ENCODE peak calls at places on chromosome 14, in six cellular contexts. J is fibroblast of mammary gland; B is CD8-positive, alpha-beta T cell; G is left ventricle myocardium inferior; D is osteocyte; I is AG04450. Q is an unnamed sample.

GRCh38 chr14:69999246-69999645 is 120.0 kb downstream of the SMOC1 start:
- DNase-seq in G (no peak), B (no peak), D (no peak), J (peak; percentile 76), I (peak; percentile 97), Q (no peak)

GRCh38 chr14:104249092-104249491 is 110.7 kb downstream of the KIF26A start:
- DNase-seq in I (no peak), B (peak; percentile 6), J (no peak), D (peak; percentile 82), G (no peak), Q (peak; percentile 60)

GRCh38 chr14:100901391-100902183 is 1.9 kb downstream of the RTL1 start:
- DNase-seq in I (no peak), D (no peak), J (no peak), B (no peak), G (no peak), Q (peak; percentile 62)

GRCh38 chr14:26199096-26199495 is 398.7 kb downstream of the NOVA1 start:
- DNase-seq in G (no peak), I (no peak), J (no peak), B (no peak), D (no peak), Q (no peak)

GRCh38 chr14:55430024-55430690 is 10.3 kb downstream of the TBPL2 start:
- DNase-seq in D (no peak), G (no peak), I (peak; percentile 67), J (peak; percentile 87), B (peak; percentile 45), Q (no peak)

GRCh38 chr14:26820101-26820500 is 222.3 kb upstream of the NOVA1 start:
- DNase-seq in G (no peak), J (peak; percentile 92), B (no peak), D (no peak), I (no peak), Q (no peak)

GRCh38 chr14:54815016-54815415 is 87.6 kb downstream of the GCH1 start:
- DNase-seq in J (peak; percentile 80), G (no peak), B (no peak), D (peak; percentile 40), I (no peak), Q (no peak)

GRCh38 chr14:64640839-64641238 is 63.4 kb upstream of the PLEKHG3 start:
- DNase-seq in I (no peak), D (no peak), G (no peak), J (no peak), B (no peak), Q (no peak)

GRCh38 chr14:35362441-35362840 is 42.1 kb downstream of the NFKBIA start:
- DNase-seq in D (no peak), I (no peak), B (no peak), G (no peak), J (no peak), Q (no peak)

GRCh38 chr14:104542871-104543830 is 36.4 kb upstream of the C14orf180 start:
- DNase-seq in I (no peak), B (no peak), J (no peak), G (no peak), D (no peak), Q (peak; percentile 51)

GRCh38 chr14:69318901-69319475 is 59.0 kb downstream of the GALNT16 start:
- DNase-seq in G (no peak), D (no peak), I (no peak), J (no peak), B (no peak), Q (peak; percentile 36)

GRCh38 chr14:21300892-21301291 is 21.0 kb downstream of the RPGRIP1 start:
- DNase-seq in J (no peak), I (no peak), B (peak; percentile 15), G (peak; percentile 24), D (no peak), Q (no peak)

GRCh38 chr14:81268016-81268416 is 47.3 kb upstream of the GTF2A1 start:
- DNase-seq in G (no peak), J (peak; percentile 5), I (no peak), D (no peak), B (no peak), Q (no peak)

GRCh38 chr14:100902792-100903191 is 730 bp downstream of the RTL1 start:
- DNase-seq in J (no peak), G (no peak), D (no peak), B (no peak), I (no peak), Q (no peak)

GRCh38 chr14:99136047-99136400 is 136.0 kb downstream of the BCL11B start:
- DNase-seq in I (no peak), B (no peak), J (no peak), D (peak; percentile 80), G (no peak), Q (peak; percentile 60)

GRCh38 chr14:74301594-74302159 is 1.1 kb downstream of the ABCD4 start:
- DNase-seq in B (no peak), J (no peak), I (no peak), D (no peak), G (no peak), Q (no peak)

GRCh38 chr14:36450550-36450949 is 69.5 kb downstream of the NKX2-1 start:
- DNase-seq in I (no peak), D (no peak), G (no peak), J (peak; percentile 0), B (no peak), Q (no peak)

GRCh38 chr14:50985816-50986396 is 41.6 kb upstream of the PYGL start:
- DNase-seq in G (no peak), J (no peak), B (no peak), D (no peak), I (no peak), Q (no peak)

GRCh38 chr14:103232338-103232808 is 101.7 kb upstream of the EIF5 start:
- DNase-seq in G (no peak), J (no peak), B (no peak), D (no peak), I (no peak), Q (no peak)

GRCh38 chr14:37698840-37699777 is 103.7 kb downstream of the TTC6 start:
- DNase-seq in J (no peak), I (no peak), B (no peak), G (no peak), D (no peak), Q (no peak)

GRCh38 chr14:51023964-51024363 is 70.9 kb downstream of the TRIM9 start:
- DNase-seq in G (no peak), D (no peak), J (no peak), I (no peak), B (no peak), Q (no peak)

GRCh38 chr14:67510121-67510520 is 21.6 kb upstream of the TMEM229B start:
- DNase-seq in B (no peak), J (peak; percentile 59), D (no peak), G (no peak), I (no peak), Q (no peak)

GRCh38 chr14:103700753-103701490 is 14.3 kb downstream of the XRCC3 start:
- DNase-seq in B (no peak), J (no peak), I (no peak), G (peak; percentile 33), D (no peak), Q (no peak)

GRCh38 chr14:73269729-73270651 is 32.7 kb downstream of the PAPLN start:
- DNase-seq in D (no peak), B (no peak), J (peak; percentile 36), G (peak; percentile 64), I (no peak), Q (no peak)

DNA sequence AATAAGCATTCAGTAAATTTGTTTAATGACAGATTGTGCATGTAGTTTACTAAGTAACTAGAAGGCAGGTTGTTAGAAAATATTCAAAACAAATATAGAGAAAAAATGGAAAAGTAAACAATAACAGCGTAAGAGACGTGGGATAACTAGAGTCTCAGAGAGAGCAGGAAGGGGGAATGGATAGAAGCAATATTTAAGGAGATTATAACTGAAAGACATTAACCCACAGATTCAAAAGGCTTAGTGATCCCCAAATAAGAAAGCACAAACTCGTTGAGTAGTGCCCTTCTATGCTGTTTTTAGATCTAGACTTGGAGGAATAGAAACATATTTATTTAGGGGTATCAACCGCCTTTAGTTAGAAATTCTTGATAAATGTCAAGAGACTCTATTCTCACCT is 169.7 kb upstream of the RGS6 start:
- DNase-seq in G (no peak), B (no peak), I (no peak), D (no peak), J (no peak), Q (no peak)
- TF ChIP-seq CTCF in G (no peak), B (no peak), I (no peak), D (no peak), J (no peak), Q (no peak)

DNA sequence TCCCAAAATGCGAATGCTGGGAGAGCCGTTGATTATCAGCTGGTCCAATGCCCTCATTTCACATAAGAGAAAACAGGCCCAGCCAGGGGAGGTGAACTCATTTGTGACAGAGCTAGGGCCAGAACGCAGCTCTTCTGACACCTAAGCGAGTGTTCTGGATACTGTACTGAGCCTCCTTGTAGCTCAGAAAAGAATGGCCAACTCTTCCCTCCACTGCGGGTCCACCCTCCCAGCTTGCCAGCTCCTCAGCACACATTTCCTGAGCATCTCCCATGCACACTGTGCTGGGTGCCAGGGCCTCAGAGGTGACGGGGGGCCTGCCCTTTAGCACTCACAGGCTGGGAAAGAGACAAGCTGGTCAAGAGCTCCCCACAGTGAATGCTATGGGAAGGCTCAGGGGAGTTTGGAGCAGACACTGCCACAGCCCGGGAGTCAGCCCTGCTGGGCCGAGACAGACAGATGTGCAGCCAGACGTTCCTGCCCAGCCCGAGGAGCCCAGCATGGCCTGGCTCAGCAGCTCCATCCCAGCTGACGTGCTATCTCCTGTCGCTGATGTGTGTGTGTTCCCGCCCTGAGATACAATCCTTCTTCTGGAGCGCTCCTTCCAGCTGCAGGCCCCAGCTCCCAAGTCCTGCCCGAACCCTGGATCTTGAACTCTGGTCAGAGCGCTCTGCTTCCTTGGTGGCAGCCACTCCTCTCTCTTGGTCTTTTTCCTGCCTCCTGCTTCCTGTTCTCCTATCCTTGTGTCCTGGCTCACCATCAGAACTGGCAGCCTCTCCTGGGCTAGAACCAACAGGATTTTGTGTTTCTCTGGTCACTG is 3.6 kb downstream of the CMTM5 start:
- DNase-seq in D (no peak), B (no peak), I (no peak), J (no peak), G (no peak), Q (no peak)
- TF ChIP-seq CTCF in D (peak; percentile 0), B (no peak), I (no peak), J (no peak), G (no peak), Q (no peak)

GRCh38 chr14:93207468-93208308 is 632 bp downstream of the UBR7 start:
- DNase-seq in D (peak; percentile 86), I (no peak), G (peak; percentile 57), J (peak; percentile 69), B (no peak), Q (no peak)
- TF ChIP-seq CTCF in D (peak; percentile 61), I (peak; percentile 54), G (no peak), J (peak; percentile 29), B (no peak), Q (no peak)

GRCh38 chr14:78566859-78567172 is 396.6 kb downstream of the NRXN3 start:
- DNase-seq in I (no peak), B (no peak), D (no peak), J (no peak), G (no peak), Q (no peak)
- TF ChIP-seq CTCF in I (no peak), B (no peak), D (no peak), J (no peak), G (peak; percentile 11), Q (no peak)